ENCODE peak calls at places on chromosomes 13 and 19, in four cellular contexts. X is stomach; Y is CD8-positive, alpha-beta T cell; T is A549. U is an unnamed sample.

GRCh38 chr13:90445179-90445578 is 902.3 kb upstream of the MIR17HG start:
- DNase-seq in X (no peak), Y (no peak), T (peak; percentile 82), U (no peak)

GRCh38 chr13:101752432-101752831 is 300.0 kb downstream of the ITGBL1 start:
- DNase-seq in X (no peak), Y (no peak), T (no peak), U (no peak)

GRCh38 chr13:28040977-28041376 is 52.5 kb upstream of the URAD start:
- DNase-seq in X (no peak), Y (no peak), T (no peak), U (no peak)

GRCh38 chr19:45621389-45621788 is 17.8 kb downstream of the EML2 start:
- DNase-seq in X (no peak), Y (no peak), T (no peak), U (no peak)

GRCh38 chr13:60583911-60584753 is 187.1 kb downstream of the TDRD3 start:
- DNase-seq in X (no peak), Y (no peak), T (peak; percentile 6), U (no peak)

GRCh38 chr13:112775791-112776279 is 86.0 kb downstream of the ATP11A start:
- DNase-seq in X (no peak), Y (no peak), T (no peak), U (no peak)

GRCh38 chr13:27442071-27442647 is 8.2 kb downstream of the MTIF3 start:
- DNase-seq in X (no peak), Y (peak; percentile 60), T (no peak), U (no peak)

GRCh38 chr13:27359203-27359821 is 65.1 kb upstream of the GTF3A start:
- DNase-seq in X (peak; percentile 71), Y (peak; percentile 72), T (peak; percentile 55), U (no peak)

GRCh38 chr13:112114391-112114790 is 47.4 kb downstream of the SOX1 start:
- DNase-seq in X (peak; percentile 17), Y (no peak), T (no peak), U (no peak)

GRCh38 chr19:7063764-7064418 is 5.4 kb upstream of the MBD3L3 start:
- DNase-seq in X (no peak), Y (no peak), T (no peak), U (no peak)

GRCh38 chr19:1394252-1395193 is 6.8 kb downstream of the GAMT start:
- DNase-seq in X (peak; percentile 57), Y (no peak), T (no peak), U (no peak)

GRCh38 chr19:4707956-4708650 is 15.5 kb downstream of the DPP9 start:
- DNase-seq in X (peak; percentile 85), Y (no peak), T (no peak), U (no peak)

GRCh38 chr13:109203587-109203986 is 574.2 kb downstream of the MYO16 start:
- DNase-seq in X (no peak), Y (no peak), T (no peak), U (no peak)

GRCh38 chr13:26390203-26390602 is 136.3 kb downstream of the CDK8 start:
- DNase-seq in X (no peak), Y (no peak), T (no peak), U (no peak)

GRCh38 chr13:42720116-42720857 is 61.1 kb upstream of the FAM216B start:
- DNase-seq in X (peak; percentile 28), Y (no peak), T (peak; percentile 81), U (no peak)

GRCh38 chr19:55156202-55157063 is 1.1 kb downstream of the TNNI3 start:
- DNase-seq in X (peak; percentile 65), Y (peak; percentile 43), T (peak; percentile 89), U (no peak)

GRCh38 chr13:111919286-111919685 is 147.7 kb upstream of the SOX1 start:
- DNase-seq in X (no peak), Y (no peak), T (no peak), U (no peak)

GRCh38 chr13:68304287-68304893 is 1074.3 kb upstream of the PCDH9 start:
- DNase-seq in X (no peak), Y (no peak), T (peak; percentile 44), U (no peak)
- TF ChIP-seq CTCF in X (peak; percentile 35), Y (no peak), T (peak; percentile 57), U (no peak)

GRCh38 chr13:57627663-57628062 is 3.9 kb upstream of the PCDH17 start:
- DNase-seq in X (no peak), Y (no peak), T (peak; percentile 20), U (no peak)
- TF ChIP-seq CTCF in X (peak; percentile 70), Y (peak; percentile 40), T (peak; percentile 44), U (peak; percentile 19)

DNA sequence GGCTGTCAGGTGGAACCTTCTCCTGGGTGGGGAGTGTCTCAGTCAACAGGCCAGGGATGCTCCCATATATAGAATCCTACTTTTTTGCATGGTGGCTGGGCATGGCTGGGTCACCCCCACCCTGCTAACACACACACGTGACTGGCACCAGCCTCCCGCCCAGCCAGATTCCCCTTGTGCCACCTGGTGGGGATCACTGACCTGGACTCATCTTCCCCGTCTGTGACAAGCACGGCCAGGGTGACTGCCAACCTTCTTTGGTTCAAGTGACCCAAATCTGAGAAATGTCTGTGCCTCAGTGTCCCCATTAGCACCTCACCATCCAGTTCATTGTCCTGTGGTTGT is 1.0 kb downstream of the PKN1 start:
- DNase-seq in X (peak; percentile 28), Y (no peak), T (no peak), U (no peak)
- TF ChIP-seq CTCF in X (no peak), Y (no peak), T (no peak), U (no peak)

DNA sequence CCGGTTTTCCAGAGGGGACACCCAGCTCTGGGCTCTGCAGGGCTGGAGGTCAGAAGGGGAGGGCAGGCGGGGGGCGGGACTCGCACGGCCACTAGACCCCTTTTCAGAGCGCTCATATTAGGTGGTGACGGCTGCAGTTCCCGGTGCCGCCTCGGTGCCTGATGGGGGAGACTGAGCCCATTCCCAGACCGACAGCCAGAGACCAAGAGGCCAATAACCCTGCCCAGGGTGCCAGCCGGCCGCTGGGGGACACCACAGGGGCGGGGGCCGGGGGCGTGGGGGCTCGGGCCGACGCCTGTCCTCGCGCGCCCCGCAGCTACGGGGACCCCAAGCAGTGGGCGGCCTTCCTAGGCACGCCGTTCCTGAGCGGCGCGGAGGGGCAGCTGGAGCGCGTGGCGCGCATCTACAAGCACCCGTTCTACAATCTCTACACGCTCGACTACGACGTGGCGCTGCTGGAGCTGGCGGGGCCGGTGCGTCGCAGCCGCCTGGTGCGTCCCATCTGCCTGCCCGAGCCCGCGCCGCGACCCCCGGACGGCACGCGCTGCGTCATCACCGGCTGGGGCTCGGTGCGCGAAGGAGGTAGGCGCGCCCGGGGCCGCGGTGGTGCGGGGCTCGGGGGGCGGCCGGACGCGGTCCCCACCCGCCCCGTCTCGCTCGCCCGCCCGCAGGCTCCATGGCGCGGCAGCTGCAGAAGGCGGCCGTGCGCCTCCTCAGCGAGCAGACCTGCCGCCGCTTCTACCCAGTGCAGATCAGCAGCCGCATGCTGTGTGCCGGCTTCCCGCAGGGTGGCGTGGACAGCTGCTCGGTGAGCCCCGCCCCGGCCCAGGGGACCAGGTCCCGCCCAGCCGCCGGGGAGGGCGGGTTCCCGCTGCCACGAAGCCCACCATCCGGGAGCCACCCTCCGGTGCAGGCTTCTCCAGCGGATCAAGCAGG is 2.4 kb downstream of the TIMM13 start:
- DNase-seq in X (peak; percentile 30), Y (peak; percentile 12), T (no peak), U (no peak)
- TF ChIP-seq CTCF in X (no peak), Y (no peak), T (no peak), U (no peak)